ENCODE peak calls at places on chromosomes 7 and 10, in four cellular contexts. One of them, this sample, is unnamed.

GRCh38 chr10:106705576-106706526 is 458.7 kb downstream of the SORCS1 start:
- DNase-seq in stomach: peak; percentile 42
- DNase-seq in suprapubic skin: peak; percentile 61
- DNase-seq in CD8-positive, alpha-beta memory T cell: no peak
- DNase-seq in this sample: no peak

GRCh38 chr7:151114151-151115090 is 28.1 kb downstream of the AGAP3 start:
- DNase-seq in stomach: peak; percentile 41
- DNase-seq in suprapubic skin: no peak
- DNase-seq in CD8-positive, alpha-beta memory T cell: no peak
- DNase-seq in this sample: no peak

GRCh38 chr7:70771447-70771846 is 360.5 kb upstream of the GALNT17 start:
- DNase-seq in stomach: no peak
- DNase-seq in suprapubic skin: no peak
- DNase-seq in CD8-positive, alpha-beta memory T cell: no peak
- DNase-seq in this sample: no peak

GRCh38 chr7:155774947-155775346 is 37.3 kb downstream of the SHH start:
- DNase-seq in stomach: no peak
- DNase-seq in suprapubic skin: no peak
- DNase-seq in CD8-positive, alpha-beta memory T cell: no peak
- DNase-seq in this sample: no peak

GRCh38 chr7:107563072-107563760 is 504 bp downstream of the COG5 start:
- DNase-seq in stomach: peak; percentile 62
- DNase-seq in suprapubic skin: peak; percentile 84
- DNase-seq in CD8-positive, alpha-beta memory T cell: no peak
- DNase-seq in this sample: no peak

GRCh38 chr10:103820101-103821062 is 35.0 kb downstream of the SH3PXD2A start:
- DNase-seq in stomach: peak; percentile 61
- DNase-seq in suprapubic skin: peak; percentile 77
- DNase-seq in CD8-positive, alpha-beta memory T cell: no peak
- DNase-seq in this sample: no peak

GRCh38 chr10:129825772-129826171 is 138.3 kb downstream of the EBF3 start:
- DNase-seq in stomach: no peak
- DNase-seq in suprapubic skin: peak; percentile 30
- DNase-seq in CD8-positive, alpha-beta memory T cell: no peak
- DNase-seq in this sample: peak; percentile 44

GRCh38 chr10:51530540-51530939 is 168.9 kb downstream of the CSTF2T start:
- DNase-seq in stomach: no peak
- DNase-seq in suprapubic skin: no peak
- DNase-seq in CD8-positive, alpha-beta memory T cell: no peak
- DNase-seq in this sample: no peak

GRCh38 chr10:97040248-97040584 is 145.5 kb downstream of the SLIT1 start:
- DNase-seq in stomach: no peak
- DNase-seq in suprapubic skin: no peak
- DNase-seq in CD8-positive, alpha-beta memory T cell: no peak
- DNase-seq in this sample: no peak

GRCh38 chr10:47136866-47137265 is 163.1 kb upstream of the GDF10 start:
- DNase-seq in stomach: no peak
- DNase-seq in suprapubic skin: no peak
- DNase-seq in CD8-positive, alpha-beta memory T cell: no peak
- DNase-seq in this sample: no peak

GRCh38 chr7:26705567-26705966 is 158.8 kb downstream of the SKAP2 start:
- DNase-seq in stomach: no peak
- DNase-seq in suprapubic skin: no peak
- DNase-seq in CD8-positive, alpha-beta memory T cell: no peak
- DNase-seq in this sample: no peak

GRCh38 chr10:78134919-78135318 is 101.3 kb downstream of the RPS24 start:
- DNase-seq in stomach: no peak
- DNase-seq in suprapubic skin: no peak
- DNase-seq in CD8-positive, alpha-beta memory T cell: no peak
- DNase-seq in this sample: no peak

GRCh38 chr10:42754155-42755027 is 28.2 kb upstream of the BMS1 start:
- DNase-seq in stomach: no peak
- DNase-seq in suprapubic skin: peak; percentile 70
- DNase-seq in CD8-positive, alpha-beta memory T cell: peak; percentile 20
- DNase-seq in this sample: no peak

GRCh38 chr7:33745934-33746333 is 159.4 kb upstream of the BMPER start:
- DNase-seq in stomach: no peak
- DNase-seq in suprapubic skin: no peak
- DNase-seq in CD8-positive, alpha-beta memory T cell: no peak
- DNase-seq in this sample: no peak

GRCh38 chr7:27134392-27134791 is 3.8 kb upstream of the HOXA4 start:
- DNase-seq in stomach: no peak
- DNase-seq in suprapubic skin: peak; percentile 67
- DNase-seq in CD8-positive, alpha-beta memory T cell: no peak
- DNase-seq in this sample: no peak

GRCh38 chr7:11355571-11355970 is 381.9 kb downstream of the PHF14 start:
- DNase-seq in stomach: no peak
- DNase-seq in suprapubic skin: no peak
- DNase-seq in CD8-positive, alpha-beta memory T cell: no peak
- DNase-seq in this sample: no peak

GRCh38 chr7:2761801-2762497 is 73.9 kb downstream of the AMZ1 start:
- DNase-seq in stomach: no peak
- DNase-seq in suprapubic skin: no peak
- DNase-seq in CD8-positive, alpha-beta memory T cell: no peak
- DNase-seq in this sample: no peak

GRCh38 chr7:2761131-2761624 is 73.2 kb downstream of the AMZ1 start:
- DNase-seq in stomach: no peak
- DNase-seq in suprapubic skin: no peak
- DNase-seq in CD8-positive, alpha-beta memory T cell: no peak
- DNase-seq in this sample: no peak

GRCh38 chr7:2758673-2759603 is 70.9 kb downstream of the AMZ1 start:
- DNase-seq in stomach: no peak
- DNase-seq in suprapubic skin: no peak
- DNase-seq in CD8-positive, alpha-beta memory T cell: no peak
- DNase-seq in this sample: no peak

GRCh38 chr7:2759736-2760097 is 71.7 kb downstream of the AMZ1 start:
- DNase-seq in stomach: peak; percentile 49
- DNase-seq in suprapubic skin: no peak
- DNase-seq in CD8-positive, alpha-beta memory T cell: no peak
- DNase-seq in this sample: no peak

GRCh38 chr7:2760098-2760889 is 72.3 kb downstream of the AMZ1 start:
- DNase-seq in stomach: peak; percentile 78
- DNase-seq in suprapubic skin: peak; percentile 82
- DNase-seq in CD8-positive, alpha-beta memory T cell: peak; percentile 10
- DNase-seq in this sample: no peak
- H3K4me1 ChIP-seq in stomach: peaks cover 34% of the 10 kb centered on the region
- H3K4me1 ChIP-seq in suprapubic skin: peaks cover 73% of the 10 kb centered on the region
- H3K4me1 ChIP-seq in CD8-positive, alpha-beta memory T cell: peaks cover 11% of the 10 kb centered on the region
- H3K4me1 ChIP-seq in this sample: peaks cover 76% of the 10 kb centered on the region

GRCh38 chr7:69757528-69757927 is 159.3 kb downstream of the AUTS2 start:
- DNase-seq in stomach: no peak
- DNase-seq in suprapubic skin: no peak
- DNase-seq in CD8-positive, alpha-beta memory T cell: no peak
- DNase-seq in this sample: no peak

GRCh38 chr7:69753981-69754380 is 155.7 kb downstream of the AUTS2 start:
- DNase-seq in stomach: no peak
- DNase-seq in suprapubic skin: no peak
- DNase-seq in CD8-positive, alpha-beta memory T cell: no peak
- DNase-seq in this sample: no peak

GRCh38 chr7:69754476-69754875 is 156.2 kb downstream of the AUTS2 start:
- DNase-seq in stomach: no peak
- DNase-seq in suprapubic skin: no peak
- DNase-seq in CD8-positive, alpha-beta memory T cell: no peak
- DNase-seq in this sample: no peak

GRCh38 chr7:69757990-69758430 is 159.7 kb downstream of the AUTS2 start:
- DNase-seq in stomach: no peak
- DNase-seq in suprapubic skin: no peak
- DNase-seq in CD8-positive, alpha-beta memory T cell: no peak
- DNase-seq in this sample: no peak

DNA sequence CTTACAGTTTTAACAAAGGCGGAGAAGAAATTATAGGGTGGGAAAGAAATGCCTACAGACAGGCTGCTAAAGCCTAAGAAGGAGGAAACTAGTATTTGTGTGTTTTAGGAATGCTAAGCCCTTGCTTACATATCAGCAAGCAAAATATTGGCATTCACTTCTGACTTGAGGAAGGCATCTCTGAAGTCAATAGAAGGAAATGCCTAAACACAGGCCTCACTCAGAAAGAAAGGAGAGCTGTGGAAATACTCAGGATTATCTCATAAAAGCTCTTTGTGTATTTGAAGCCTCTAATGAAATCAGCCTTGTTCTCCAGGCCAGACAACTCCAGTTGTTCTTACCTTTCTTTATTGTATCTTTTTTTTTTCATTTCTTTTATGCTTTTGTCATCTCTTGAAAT is 158.0 kb downstream of the AUTS2 start:
- DNase-seq in stomach: no peak
- DNase-seq in suprapubic skin: no peak
- DNase-seq in CD8-positive, alpha-beta memory T cell: no peak
- DNase-seq in this sample: no peak
- H3K4me1 ChIP-seq in stomach: no peaks in the 10 kb centered on the region
- H3K4me1 ChIP-seq in suprapubic skin: peaks cover 8% of the 10 kb centered on the region
- H3K4me1 ChIP-seq in CD8-positive, alpha-beta memory T cell: no peaks in the 10 kb centered on the region
- H3K4me1 ChIP-seq in this sample: no peaks in the 10 kb centered on the region

DNA sequence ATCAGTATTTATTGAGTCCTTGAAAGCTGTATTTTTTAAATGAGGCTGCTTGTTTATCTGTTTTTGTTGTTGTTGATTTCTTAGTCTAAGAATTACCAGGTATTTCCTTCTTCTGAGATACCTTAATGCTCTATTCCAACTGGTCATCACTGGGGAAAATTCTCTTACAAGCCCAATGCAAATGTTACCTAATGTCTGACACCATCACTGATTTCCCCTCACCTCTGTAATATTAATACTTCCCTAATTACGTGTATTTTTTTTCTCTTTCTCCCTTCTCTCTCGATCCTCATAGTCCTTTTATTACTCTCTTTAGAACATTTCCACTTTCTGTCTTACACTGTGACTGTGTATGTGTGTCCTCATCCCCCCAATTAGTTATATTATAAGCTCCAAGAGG is 13.9 kb downstream of the HDAC9 start:
- DNase-seq in stomach: no peak
- DNase-seq in suprapubic skin: no peak
- DNase-seq in CD8-positive, alpha-beta memory T cell: no peak
- DNase-seq in this sample: no peak
- H3K4me1 ChIP-seq in stomach: no peaks in the 10 kb centered on the region
- H3K4me1 ChIP-seq in suprapubic skin: peaks cover 5% of the 10 kb centered on the region
- H3K4me1 ChIP-seq in CD8-positive, alpha-beta memory T cell: no peaks in the 10 kb centered on the region
- H3K4me1 ChIP-seq in this sample: peaks cover 8% of the 10 kb centered on the region

GRCh38 chr7:100467638-100468373 is 3.7 kb upstream of the SPACDR start:
- DNase-seq in stomach: no peak
- DNase-seq in suprapubic skin: no peak
- DNase-seq in CD8-positive, alpha-beta memory T cell: no peak
- DNase-seq in this sample: no peak

GRCh38 chr7:100471021-100471420 is 7.0 kb upstream of the SPACDR start:
- DNase-seq in stomach: no peak
- DNase-seq in suprapubic skin: no peak
- DNase-seq in CD8-positive, alpha-beta memory T cell: no peak
- DNase-seq in this sample: no peak

GRCh38 chr7:100466830-100467605 is 3.0 kb upstream of the SPACDR start:
- DNase-seq in stomach: no peak
- DNase-seq in suprapubic skin: no peak
- DNase-seq in CD8-positive, alpha-beta memory T cell: no peak
- DNase-seq in this sample: no peak

GRCh38 chr7:100472121-100472851 is 6.7 kb downstream of the TSC22D4 start:
- DNase-seq in stomach: no peak
- DNase-seq in suprapubic skin: no peak
- DNase-seq in CD8-positive, alpha-beta memory T cell: no peak
- DNase-seq in this sample: no peak

DNA sequence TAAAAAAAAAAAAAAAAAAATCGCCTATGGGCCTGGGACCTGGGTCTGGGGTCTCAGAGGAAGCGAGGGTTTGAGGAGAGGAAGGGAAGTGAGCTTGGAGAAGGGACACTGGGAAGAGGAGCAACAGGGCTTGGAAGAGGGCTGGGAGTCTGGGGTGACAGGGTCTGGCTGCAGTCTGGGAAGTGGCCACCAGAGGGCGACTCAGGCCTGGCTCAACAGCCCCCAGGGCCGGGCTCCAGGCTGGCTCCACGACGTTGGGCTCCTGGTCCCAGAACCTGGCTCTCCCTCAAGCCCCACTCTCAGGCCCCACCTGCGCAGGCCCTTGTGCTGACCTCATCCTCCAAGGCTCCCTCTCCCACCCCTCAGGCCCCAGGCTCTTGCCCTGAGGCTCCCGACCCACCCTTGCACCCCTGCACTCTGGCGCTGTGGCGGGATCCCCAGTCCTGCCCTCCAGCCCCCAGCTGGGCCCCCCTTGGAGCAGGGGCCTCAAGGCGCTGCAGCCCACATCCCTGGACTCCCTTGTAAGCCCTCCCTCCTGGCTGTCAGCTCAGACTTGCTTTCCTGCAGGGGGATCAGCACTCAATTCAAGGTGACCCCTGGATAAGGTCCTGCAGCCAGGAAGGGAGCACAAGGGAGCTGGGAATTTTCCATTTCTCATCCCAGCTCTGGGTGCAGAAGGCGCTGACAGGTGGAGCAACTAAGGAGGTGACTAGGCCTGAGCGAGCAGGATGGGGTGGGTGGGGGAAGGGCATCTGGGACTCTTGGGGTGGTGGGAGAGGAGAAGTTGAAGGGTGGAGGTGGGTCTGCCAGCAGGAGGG is 5.4 kb upstream of the SPACDR start:
- DNase-seq in stomach: peak; percentile 93
- DNase-seq in suprapubic skin: peak; percentile 90
- DNase-seq in CD8-positive, alpha-beta memory T cell: peak; percentile 69
- DNase-seq in this sample: no peak
- H3K4me1 ChIP-seq in stomach: peaks cover 39% of the 10 kb centered on the region
- H3K4me1 ChIP-seq in suprapubic skin: peaks cover 61% of the 10 kb centered on the region
- H3K4me1 ChIP-seq in CD8-positive, alpha-beta memory T cell: peaks cover 24% of the 10 kb centered on the region
- H3K4me1 ChIP-seq in this sample: peaks cover 62% of the 10 kb centered on the region

DNA sequence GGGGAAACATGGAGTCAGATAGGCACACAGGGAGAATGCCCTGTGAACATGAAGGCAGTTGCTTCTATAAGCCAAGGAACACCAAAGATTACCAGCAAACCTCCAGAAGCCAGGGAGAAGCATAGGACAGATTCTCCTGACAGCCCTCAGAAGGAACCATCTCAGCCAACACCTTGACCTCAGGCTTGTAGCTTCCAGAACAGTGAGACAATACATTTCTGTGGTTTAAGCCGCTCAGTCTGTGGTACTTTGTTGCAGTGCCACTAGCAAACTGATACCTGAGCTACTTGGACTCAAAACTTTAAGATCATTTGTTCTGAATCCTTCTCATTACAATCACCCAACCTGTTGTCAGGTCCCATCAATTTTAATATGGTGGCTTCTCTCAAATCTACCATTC is 31.2 kb downstream of the ABLIM1 start:
- DNase-seq in stomach: no peak
- DNase-seq in suprapubic skin: no peak
- DNase-seq in CD8-positive, alpha-beta memory T cell: no peak
- DNase-seq in this sample: no peak
- H3K4me1 ChIP-seq in stomach: peaks cover 26% of the 10 kb centered on the region
- H3K4me1 ChIP-seq in suprapubic skin: peaks cover 44% of the 10 kb centered on the region
- H3K4me1 ChIP-seq in CD8-positive, alpha-beta memory T cell: peaks cover 7% of the 10 kb centered on the region
- H3K4me1 ChIP-seq in this sample: peaks cover 31% of the 10 kb centered on the region

GRCh38 chr7:21357146-21358097 is 70.5 kb upstream of the SP4 start:
- DNase-seq in stomach: no peak
- DNase-seq in suprapubic skin: no peak
- DNase-seq in CD8-positive, alpha-beta memory T cell: no peak
- DNase-seq in this sample: no peak
- H3K4me1 ChIP-seq in stomach: no peaks in the 10 kb centered on the region
- H3K4me1 ChIP-seq in suprapubic skin: no peaks in the 10 kb centered on the region
- H3K4me1 ChIP-seq in CD8-positive, alpha-beta memory T cell: peaks cover 66% of the 10 kb centered on the region
- H3K4me1 ChIP-seq in this sample: no peaks in the 10 kb centered on the region

This sample was measured in vagina.